ENCODE peak calls at places on chromosomes 4 and X, in seven cellular contexts. One of them, this sample, is unnamed.

GRCh38 chrX:132900631-132901030 is 57.8 kb downstream of the HS6ST2 start:
- DNase-seq in fibroblast of the conjunctiva: no peak
- DNase-seq in ACHN: no peak
- DNase-seq in foreskin fibroblast: no peak
- DNase-seq in endothelial cell: no peak
- DNase-seq in mucosa of descending colon: no peak
- DNase-seq in NCI-H510A treated with DMSO at 0.1 percent for 48 hours: no peak
- DNase-seq in this sample: no peak

GRCh38 chr4:127623755-127624087 is 9.0 kb upstream of the INTU start:
- DNase-seq in fibroblast of the conjunctiva: no peak
- DNase-seq in ACHN: no peak
- DNase-seq in foreskin fibroblast: peak
- DNase-seq in endothelial cell: peak
- DNase-seq in mucosa of descending colon: no peak
- DNase-seq in NCI-H510A treated with DMSO at 0.1 percent for 48 hours: no peak
- DNase-seq in this sample: no peak

GRCh38 chr4:139872274-139872673 is 206.7 kb downstream of the MGST2 start:
- DNase-seq in fibroblast of the conjunctiva: peak
- DNase-seq in ACHN: peak
- DNase-seq in foreskin fibroblast: peak
- DNase-seq in endothelial cell: no peak
- DNase-seq in mucosa of descending colon: no peak
- DNase-seq in NCI-H510A treated with DMSO at 0.1 percent for 48 hours: no peak
- DNase-seq in this sample: peak

GRCh38 chrX:71251456-71251973 is 2.4 kb downstream of the ZMYM3 start:
- DNase-seq in fibroblast of the conjunctiva: no peak
- DNase-seq in ACHN: no peak
- DNase-seq in foreskin fibroblast: peak
- DNase-seq in endothelial cell: no peak
- DNase-seq in mucosa of descending colon: no peak
- DNase-seq in NCI-H510A treated with DMSO at 0.1 percent for 48 hours: no peak
- DNase-seq in this sample: no peak

GRCh38 chr4:158729716-158730559 is 6.7 kb upstream of the PPID start:
- DNase-seq in fibroblast of the conjunctiva: peak
- DNase-seq in ACHN: peak
- DNase-seq in foreskin fibroblast: peak
- DNase-seq in endothelial cell: peak
- DNase-seq in mucosa of descending colon: no peak
- DNase-seq in NCI-H510A treated with DMSO at 0.1 percent for 48 hours: peak
- DNase-seq in this sample: peak

GRCh38 chr4:75025432-75025831 is 92.5 kb downstream of the PARM1 start:
- DNase-seq in fibroblast of the conjunctiva: no peak
- DNase-seq in ACHN: no peak
- DNase-seq in foreskin fibroblast: no peak
- DNase-seq in endothelial cell: no peak
- DNase-seq in mucosa of descending colon: no peak
- DNase-seq in NCI-H510A treated with DMSO at 0.1 percent for 48 hours: no peak
- DNase-seq in this sample: no peak

GRCh38 chr4:113131621-113132020 is 82.2 kb downstream of the ANK2 start:
- DNase-seq in fibroblast of the conjunctiva: no peak
- DNase-seq in ACHN: no peak
- DNase-seq in foreskin fibroblast: no peak
- DNase-seq in endothelial cell: no peak
- DNase-seq in mucosa of descending colon: no peak
- DNase-seq in NCI-H510A treated with DMSO at 0.1 percent for 48 hours: no peak
- DNase-seq in this sample: no peak

GRCh38 chr4:40333921-40334352 is 1.2 kb upstream of the CHRNA9 start:
- DNase-seq in fibroblast of the conjunctiva: peak
- DNase-seq in ACHN: peak
- DNase-seq in foreskin fibroblast: peak
- DNase-seq in endothelial cell: no peak
- DNase-seq in mucosa of descending colon: no peak
- DNase-seq in NCI-H510A treated with DMSO at 0.1 percent for 48 hours: peak
- DNase-seq in this sample: no peak

GRCh38 chr4:54230479-54231418 is 1.7 kb downstream of the PDGFRA start:
- DNase-seq in fibroblast of the conjunctiva: no peak
- DNase-seq in ACHN: no peak
- DNase-seq in foreskin fibroblast: peak
- DNase-seq in endothelial cell: peak
- DNase-seq in mucosa of descending colon: peak
- DNase-seq in NCI-H510A treated with DMSO at 0.1 percent for 48 hours: peak
- DNase-seq in this sample: no peak

GRCh38 chr4:95095352-95095974 is 337.7 kb downstream of the BMPR1B start:
- DNase-seq in fibroblast of the conjunctiva: peak
- DNase-seq in ACHN: peak
- DNase-seq in foreskin fibroblast: peak
- DNase-seq in endothelial cell: peak
- DNase-seq in mucosa of descending colon: no peak
- DNase-seq in NCI-H510A treated with DMSO at 0.1 percent for 48 hours: peak
- DNase-seq in this sample: peak

GRCh38 chr4:101065346-101065745 is 282.0 kb downstream of the PPP3CA start:
- DNase-seq in fibroblast of the conjunctiva: no peak
- DNase-seq in ACHN: no peak
- DNase-seq in foreskin fibroblast: no peak
- DNase-seq in endothelial cell: no peak
- DNase-seq in mucosa of descending colon: no peak
- DNase-seq in NCI-H510A treated with DMSO at 0.1 percent for 48 hours: no peak
- DNase-seq in this sample: no peak

GRCh38 chrX:154325541-154325940 is 29.9 kb downstream of the TKTL1 start:
- DNase-seq in fibroblast of the conjunctiva: no peak
- DNase-seq in ACHN: no peak
- DNase-seq in foreskin fibroblast: no peak
- DNase-seq in endothelial cell: no peak
- DNase-seq in mucosa of descending colon: peak
- DNase-seq in NCI-H510A treated with DMSO at 0.1 percent for 48 hours: no peak
- DNase-seq in this sample: no peak

GRCh38 chr4:56372774-56373173 is 14.5 kb downstream of the AASDH start:
- DNase-seq in fibroblast of the conjunctiva: no peak
- DNase-seq in ACHN: no peak
- DNase-seq in foreskin fibroblast: no peak
- DNase-seq in endothelial cell: no peak
- DNase-seq in mucosa of descending colon: no peak
- DNase-seq in NCI-H510A treated with DMSO at 0.1 percent for 48 hours: no peak
- DNase-seq in this sample: no peak

GRCh38 chr4:159498371-159499115 is 395.7 kb downstream of the RAPGEF2 start:
- DNase-seq in fibroblast of the conjunctiva: no peak
- DNase-seq in ACHN: no peak
- DNase-seq in foreskin fibroblast: no peak
- DNase-seq in endothelial cell: no peak
- DNase-seq in mucosa of descending colon: no peak
- DNase-seq in NCI-H510A treated with DMSO at 0.1 percent for 48 hours: no peak
- DNase-seq in this sample: no peak

GRCh38 chr4:26609868-26610267 is 26.0 kb downstream of the TBC1D19 start:
- DNase-seq in fibroblast of the conjunctiva: no peak
- DNase-seq in ACHN: no peak
- DNase-seq in foreskin fibroblast: no peak
- DNase-seq in endothelial cell: no peak
- DNase-seq in mucosa of descending colon: no peak
- DNase-seq in NCI-H510A treated with DMSO at 0.1 percent for 48 hours: no peak
- DNase-seq in this sample: no peak

GRCh38 chr4:15690020-15690809 is 8.6 kb downstream of the FAM200B start:
- DNase-seq in fibroblast of the conjunctiva: no peak
- DNase-seq in ACHN: peak
- DNase-seq in foreskin fibroblast: peak
- DNase-seq in endothelial cell: no peak
- DNase-seq in mucosa of descending colon: no peak
- DNase-seq in NCI-H510A treated with DMSO at 0.1 percent for 48 hours: no peak
- DNase-seq in this sample: no peak

GRCh38 chr4:38605794-38606586 is 58.0 kb upstream of the KLF3 start:
- DNase-seq in fibroblast of the conjunctiva: no peak
- DNase-seq in ACHN: no peak
- DNase-seq in foreskin fibroblast: no peak
- DNase-seq in endothelial cell: no peak
- DNase-seq in mucosa of descending colon: no peak
- DNase-seq in NCI-H510A treated with DMSO at 0.1 percent for 48 hours: peak
- DNase-seq in this sample: no peak

GRCh38 chr4:139454111-139454600 is at the start of gene RAB33B:
- DNase-seq in fibroblast of the conjunctiva: peak
- DNase-seq in ACHN: no peak
- DNase-seq in foreskin fibroblast: no peak
- DNase-seq in endothelial cell: no peak
- DNase-seq in mucosa of descending colon: no peak
- DNase-seq in NCI-H510A treated with DMSO at 0.1 percent for 48 hours: no peak
- DNase-seq in this sample: no peak

GRCh38 chr4:88006956-88007303 is 505 bp upstream of the PKD2 start:
- DNase-seq in fibroblast of the conjunctiva: no peak
- DNase-seq in ACHN: no peak
- DNase-seq in foreskin fibroblast: no peak
- DNase-seq in endothelial cell: no peak
- DNase-seq in mucosa of descending colon: no peak
- DNase-seq in NCI-H510A treated with DMSO at 0.1 percent for 48 hours: peak
- DNase-seq in this sample: no peak

GRCh38 chr4:25670991-25671390 is 15.3 kb downstream of the SLC34A2 start:
- DNase-seq in fibroblast of the conjunctiva: no peak
- DNase-seq in ACHN: no peak
- DNase-seq in foreskin fibroblast: no peak
- DNase-seq in endothelial cell: no peak
- DNase-seq in mucosa of descending colon: no peak
- DNase-seq in NCI-H510A treated with DMSO at 0.1 percent for 48 hours: no peak
- DNase-seq in this sample: no peak

GRCh38 chrX:12447448-12448154 is 309.3 kb downstream of the FRMPD4 start:
- DNase-seq in fibroblast of the conjunctiva: peak
- DNase-seq in ACHN: no peak
- DNase-seq in foreskin fibroblast: peak
- DNase-seq in endothelial cell: no peak
- DNase-seq in mucosa of descending colon: no peak
- DNase-seq in NCI-H510A treated with DMSO at 0.1 percent for 48 hours: no peak
- DNase-seq in this sample: no peak

GRCh38 chr4:76108467-76109181 is 34.1 kb downstream of the ART3 start:
- DNase-seq in fibroblast of the conjunctiva: no peak
- DNase-seq in ACHN: peak
- DNase-seq in foreskin fibroblast: peak
- DNase-seq in endothelial cell: no peak
- DNase-seq in mucosa of descending colon: no peak
- DNase-seq in NCI-H510A treated with DMSO at 0.1 percent for 48 hours: no peak
- DNase-seq in this sample: no peak

GRCh38 chrX:19625612-19626011 is 110.3 kb upstream of the MAP3K15 start:
- DNase-seq in fibroblast of the conjunctiva: no peak
- DNase-seq in ACHN: no peak
- DNase-seq in foreskin fibroblast: no peak
- DNase-seq in endothelial cell: no peak
- DNase-seq in mucosa of descending colon: no peak
- DNase-seq in NCI-H510A treated with DMSO at 0.1 percent for 48 hours: no peak
- DNase-seq in this sample: no peak

GRCh38 chr4:48578132-48578964 is 88.3 kb downstream of the ZAR1 start:
- DNase-seq in fibroblast of the conjunctiva: peak
- DNase-seq in ACHN: peak
- DNase-seq in foreskin fibroblast: peak
- DNase-seq in endothelial cell: peak
- DNase-seq in mucosa of descending colon: no peak
- DNase-seq in NCI-H510A treated with DMSO at 0.1 percent for 48 hours: peak
- DNase-seq in this sample: peak

GRCh38 chr4:172851534-172851933 is 317.1 kb upstream of the GALNT7 start:
- DNase-seq in fibroblast of the conjunctiva: no peak
- DNase-seq in ACHN: no peak
- DNase-seq in foreskin fibroblast: peak
- DNase-seq in endothelial cell: no peak
- DNase-seq in mucosa of descending colon: no peak
- DNase-seq in NCI-H510A treated with DMSO at 0.1 percent for 48 hours: no peak
- DNase-seq in this sample: no peak

GRCh38 chr4:123444298-123444731 is 47.7 kb downstream of the SPRY1 start:
- DNase-seq in fibroblast of the conjunctiva: no peak
- DNase-seq in ACHN: no peak
- DNase-seq in foreskin fibroblast: peak
- DNase-seq in endothelial cell: peak
- DNase-seq in mucosa of descending colon: peak
- DNase-seq in NCI-H510A treated with DMSO at 0.1 percent for 48 hours: no peak
- DNase-seq in this sample: no peak

GRCh38 chrX:39577206-39577605 is 520.6 kb downstream of the BCOR start:
- DNase-seq in fibroblast of the conjunctiva: no peak
- DNase-seq in ACHN: no peak
- DNase-seq in foreskin fibroblast: no peak
- DNase-seq in endothelial cell: no peak
- DNase-seq in mucosa of descending colon: no peak
- DNase-seq in NCI-H510A treated with DMSO at 0.1 percent for 48 hours: peak
- DNase-seq in this sample: no peak

GRCh38 chr4:126869967-126870366 is 762.8 kb upstream of the INTU start:
- DNase-seq in fibroblast of the conjunctiva: no peak
- DNase-seq in ACHN: no peak
- DNase-seq in foreskin fibroblast: no peak
- DNase-seq in endothelial cell: no peak
- DNase-seq in mucosa of descending colon: no peak
- DNase-seq in NCI-H510A treated with DMSO at 0.1 percent for 48 hours: no peak
- DNase-seq in this sample: no peak

GRCh38 chrX:4925911-4926310 is 1212.5 kb upstream of the PRKX start:
- DNase-seq in fibroblast of the conjunctiva: no peak
- DNase-seq in ACHN: no peak
- DNase-seq in foreskin fibroblast: no peak
- DNase-seq in endothelial cell: no peak
- DNase-seq in mucosa of descending colon: no peak
- DNase-seq in NCI-H510A treated with DMSO at 0.1 percent for 48 hours: no peak
- DNase-seq in this sample: no peak

GRCh38 chr4:165516281-165516833 is 137.5 kb downstream of the CPE start:
- DNase-seq in fibroblast of the conjunctiva: no peak
- DNase-seq in ACHN: no peak
- DNase-seq in foreskin fibroblast: no peak
- DNase-seq in endothelial cell: no peak
- DNase-seq in mucosa of descending colon: no peak
- DNase-seq in NCI-H510A treated with DMSO at 0.1 percent for 48 hours: no peak
- DNase-seq in this sample: no peak

GRCh38 chr4:106909776-106910175 is 126.3 kb downstream of the DKK2 start:
- DNase-seq in fibroblast of the conjunctiva: no peak
- DNase-seq in ACHN: no peak
- DNase-seq in foreskin fibroblast: no peak
- DNase-seq in endothelial cell: no peak
- DNase-seq in mucosa of descending colon: no peak
- DNase-seq in NCI-H510A treated with DMSO at 0.1 percent for 48 hours: no peak
- DNase-seq in this sample: no peak